ENCODE peak calls at places on chromosome 10, in four cellular contexts. N is lower leg skin, D is IMR-90, U is progenitor cell of endocrine pancreas. E is an unnamed sample.

GRCh38 chr10:114815751-114816150 is 5.8 kb upstream of the FHIP2A start:
- DNase-seq in N (no peak), D (peak; percentile 23), U (no peak), E (no peak)

GRCh38 chr10:29420744-29421143 is 131.9 kb downstream of the LYZL1 start:
- DNase-seq in N (no peak), D (no peak), U (no peak), E (no peak)

GRCh38 chr10:28382520-28383269 is 79.8 kb upstream of the MPP7 start:
- DNase-seq in N (no peak), D (peak; percentile 72), U (no peak), E (no peak)

GRCh38 chr10:126504051-126504760 is 115.9 kb upstream of the ADAM12 start:
- DNase-seq in N (no peak), D (peak; percentile 64), U (peak; percentile 32), E (no peak)

GRCh38 chr10:17115683-17116082 is 13.9 kb downstream of the CUBN start:
- DNase-seq in N (no peak), D (peak; percentile 51), U (no peak), E (no peak)

GRCh38 chr10:119292968-119293367 is 85.6 kb downstream of the GRK5 start:
- DNase-seq in N (no peak), D (no peak), U (no peak), E (no peak)

GRCh38 chr10:50636576-50636975 is 12.8 kb upstream of the SGMS1 start:
- DNase-seq in N (no peak), D (no peak), U (no peak), E (no peak)

GRCh38 chr10:80202934-80203834 is 2.2 kb downstream of the ANXA11 start:
- DNase-seq in N (peak; percentile 69), D (peak; percentile 85), U (peak; percentile 15), E (peak; percentile 55)

GRCh38 chr10:31876616-31877352 is 51.8 kb downstream of the ARHGAP12 start:
- DNase-seq in N (no peak), D (no peak), U (no peak), E (no peak)

GRCh38 chr10:75655791-75656451 is 224.5 kb downstream of the LRMDA start:
- DNase-seq in N (no peak), D (no peak), U (no peak), E (no peak)

GRCh38 chr10:17430647-17431355 is 23.6 kb downstream of the ST8SIA6 start:
- DNase-seq in N (peak; percentile 60), D (peak; percentile 73), U (peak; percentile 37), E (peak; percentile 70)

GRCh38 chr10:69801094-69801433 is 642 bp upstream of the COL13A1 start:
- DNase-seq in N (peak; percentile 32), D (peak; percentile 55), U (peak; percentile 65), E (peak; percentile 26)

GRCh38 chr10:6006991-6007390 is 29.6 kb upstream of the IL15RA start:
- DNase-seq in N (no peak), D (no peak), U (no peak), E (no peak)

GRCh38 chr10:58152698-58153263 is 114.9 kb downstream of the IPMK start:
- DNase-seq in N (peak; percentile 14), D (peak; percentile 53), U (no peak), E (no peak)

GRCh38 chr10:68696018-68696417 is 25.0 kb upstream of the CCAR1 start:
- DNase-seq in N (no peak), D (peak; percentile 3), U (no peak), E (no peak)

GRCh38 chr10:71269301-71270288 is 49.5 kb upstream of the SLC29A3 start:
- DNase-seq in N (no peak), D (peak; percentile 49), U (no peak), E (no peak)

GRCh38 chr10:94403034-94403822 is 887 bp downstream of the TBC1D12 start:
- DNase-seq in N (peak; percentile 64), D (peak; percentile 67), U (peak; percentile 43), E (peak; percentile 66)

GRCh38 chr10:46079831-46080585 is 33.9 kb upstream of the MSMB start:
- DNase-seq in N (no peak), D (no peak), U (no peak), E (no peak)

GRCh38 chr10:59907918-59908807 is 1.8 kb upstream of the CCDC6 start:
- DNase-seq in N (peak; percentile 75), D (peak; percentile 85), U (no peak), E (peak; percentile 63)

GRCh38 chr10:15780353-15781135 is 60.8 kb upstream of the ITGA8 start:
- DNase-seq in N (no peak), D (peak; percentile 25), U (no peak), E (no peak)

GRCh38 chr10:58930497-58930896 is 245.9 kb upstream of the PHYHIPL start:
- DNase-seq in N (no peak), D (no peak), U (no peak), E (no peak)

GRCh38 chr10:101558206-101558605 is 29.9 kb downstream of the POLL start:
- DNase-seq in N (peak; percentile 28), D (no peak), U (no peak), E (no peak)

GRCh38 chr10:13043520-13043919 is 42.0 kb upstream of the CCDC3 start:
- DNase-seq in N (no peak), D (no peak), U (no peak), E (no peak)

GRCh38 chr10:13039761-13040160 is 38.2 kb upstream of the CCDC3 start:
- DNase-seq in N (no peak), D (no peak), U (no peak), E (no peak)

GRCh38 chr10:13036841-13037240 is 35.3 kb upstream of the CCDC3 start:
- DNase-seq in N (no peak), D (no peak), U (no peak), E (no peak)

GRCh38 chr10:13038346-13038745 is 36.8 kb upstream of the CCDC3 start:
- DNase-seq in N (no peak), D (no peak), U (no peak), E (no peak)

GRCh38 chr10:13037832-13038231 is 36.3 kb upstream of the CCDC3 start:
- DNase-seq in N (no peak), D (no peak), U (no peak), E (no peak)
- TF ChIP-seq CTCF in N (no peak), D (no peak), U (no peak), E (no peak)

GRCh38 chr10:72832701-72833100 is 60.8 kb upstream of the OIT3 start:
- DNase-seq in N (no peak), D (peak; percentile 5), U (no peak), E (no peak)

GRCh38 chr10:72830625-72831024 is 62.9 kb upstream of the OIT3 start:
- DNase-seq in N (no peak), D (no peak), U (no peak), E (no peak)

GRCh38 chr10:72831696-72832355 is 61.7 kb upstream of the OIT3 start:
- DNase-seq in N (no peak), D (peak; percentile 26), U (no peak), E (no peak)

DNA sequence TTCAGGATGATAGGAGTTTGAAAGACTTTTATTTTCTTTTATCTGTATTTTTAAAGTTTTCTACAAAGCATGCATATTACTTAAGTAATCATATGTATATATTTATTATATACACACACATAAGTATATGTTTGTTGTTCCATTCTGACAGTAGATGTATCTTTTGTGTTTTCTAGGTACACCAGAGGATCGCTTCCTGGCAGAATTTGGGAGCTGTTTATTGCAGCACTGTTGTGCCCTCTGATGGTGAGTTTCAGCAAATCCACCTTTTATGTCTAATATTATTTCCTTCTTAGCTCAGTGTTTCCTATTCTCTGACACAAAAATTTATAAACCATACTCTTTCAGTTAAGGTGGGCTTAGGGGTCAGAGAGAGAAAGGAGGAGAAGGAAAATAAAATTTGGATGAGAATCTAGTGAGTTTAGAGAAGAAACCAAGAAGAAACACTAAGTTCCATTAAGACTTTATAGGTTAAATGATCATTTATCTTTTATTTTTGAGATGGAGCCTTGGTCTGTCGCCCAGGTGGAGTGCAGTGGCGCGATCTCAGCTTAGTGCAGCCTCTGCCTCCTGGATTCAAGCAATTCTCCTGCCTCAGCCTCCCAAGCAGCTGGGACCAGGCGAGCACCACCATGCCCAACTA is 59.2 kb upstream of the OIT3 start:
- DNase-seq in N (peak; percentile 38), D (peak; percentile 76), U (peak; percentile 12), E (no peak)
- TF ChIP-seq CTCF in N (no peak), D (peak; percentile 81), U (peak; percentile 72), E (peak; percentile 77)

GRCh38 chr10:113293167-113293566 is 259.7 kb upstream of the HABP2 start:
- DNase-seq in N (no peak), D (no peak), U (no peak), E (no peak)

GRCh38 chr10:113294868-113295267 is 258.0 kb upstream of the HABP2 start:
- DNase-seq in N (no peak), D (no peak), U (no peak), E (peak; percentile 67)

GRCh38 chr10:113298616-113299015 is 254.2 kb upstream of the HABP2 start:
- DNase-seq in N (no peak), D (no peak), U (no peak), E (no peak)

GRCh38 chr10:113300628-113301027 is 252.2 kb upstream of the HABP2 start:
- DNase-seq in N (no peak), D (no peak), U (no peak), E (no peak)

DNA sequence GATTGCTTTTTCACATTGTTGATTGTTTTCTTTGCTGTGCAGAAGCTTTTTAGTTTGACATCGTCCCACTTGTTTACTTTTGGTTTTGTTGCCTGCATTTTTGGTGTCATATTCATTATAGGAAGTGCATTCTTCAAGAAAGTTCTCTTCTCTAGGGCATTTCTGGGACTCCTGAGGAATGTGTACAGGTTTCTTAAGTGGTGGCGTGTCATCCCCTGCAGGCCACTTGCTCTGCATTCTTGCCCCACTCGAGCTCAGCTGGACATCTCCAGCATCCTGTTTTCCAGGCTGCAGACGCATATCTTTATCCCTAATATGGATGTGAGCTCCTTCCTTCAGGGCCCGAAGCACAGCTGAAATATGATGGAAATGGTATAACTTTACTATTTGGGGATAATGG is 255.6 kb upstream of the HABP2 start:
- DNase-seq in N (no peak), D (peak; percentile 14), U (no peak), E (no peak)
- TF ChIP-seq CTCF in N (no peak), D (no peak), U (no peak), E (no peak)

GRCh38 chr10:133251388-133252222 is 13.9 kb downstream of the VENTX start:
- DNase-seq in N (no peak), D (no peak), U (no peak), E (no peak)

GRCh38 chr10:133249975-133250754 is 12.5 kb downstream of the VENTX start:
- DNase-seq in N (no peak), D (no peak), U (no peak), E (no peak)

GRCh38 chr10:133248334-133248715 is 10.7 kb downstream of the VENTX start:
- DNase-seq in N (no peak), D (no peak), U (no peak), E (no peak)

GRCh38 chr10:133247681-133248333 is 10.2 kb downstream of the VENTX start:
- DNase-seq in N (no peak), D (no peak), U (no peak), E (no peak)

GRCh38 chr10:133249094-133249780 is 11.6 kb downstream of the VENTX start:
- DNase-seq in N (no peak), D (no peak), U (no peak), E (no peak)
- TF ChIP-seq CTCF in N (no peak), D (no peak), U (peak; percentile 20), E (no peak)